ENCODE peak calls at places on chromosomes 11 and 22, in six cellular contexts. M, I, G, R, W and N are unnamed samples.

GRCh38 chr11:73466643-73467042 is 90.4 kb downstream of the RELT start:
- DNase-seq in M (no peak), I (no peak), G (no peak), R (peak), W (no peak), N (no peak)

GRCh38 chr11:133413726-133414125 is 118.6 kb downstream of the OPCML start:
- DNase-seq in M (no peak), I (no peak), G (no peak), R (no peak), W (no peak), N (no peak)

GRCh38 chr22:49925525-49926128 is 7.2 kb downstream of the CRELD2 start:
- DNase-seq in M (no peak), I (no peak), G (no peak), R (no peak), W (no peak), N (no peak)

GRCh38 chr11:119743041-119743440 is 14.0 kb upstream of the NECTIN1 start:
- DNase-seq in M (no peak), I (no peak), G (no peak), R (no peak), W (no peak), N (no peak)

GRCh38 chr11:57566564-57567209 is 785 bp downstream of the UBE2L6 start:
- DNase-seq in M (no peak), I (peak), G (no peak), R (no peak), W (no peak), N (no peak)

GRCh38 chr11:134033696-134034491 is 35.0 kb upstream of the JAM3 start:
- DNase-seq in M (peak), I (peak), G (peak), R (peak), W (peak), N (peak)

GRCh38 chr11:125593113-125593761 is 585 bp downstream of the STT3A start:
- DNase-seq in M (peak), I (peak), G (peak), R (peak), W (peak), N (no peak)

GRCh38 chr22:43127166-43127908 is 15.9 kb downstream of the MCAT start:
- DNase-seq in M (peak), I (no peak), G (peak), R (no peak), W (peak), N (no peak)

GRCh38 chr22:35984183-35984710 is 44.4 kb downstream of the RBFOX2 start:
- DNase-seq in M (no peak), I (no peak), G (no peak), R (no peak), W (no peak), N (no peak)

GRCh38 chr11:28243596-28243995 is 135.4 kb downstream of the METTL15 start:
- DNase-seq in M (no peak), I (peak), G (no peak), R (no peak), W (no peak), N (no peak)

GRCh38 chr11:100753144-100753543 is 66.1 kb downstream of the ARHGAP42 start:
- DNase-seq in M (peak), I (no peak), G (no peak), R (peak), W (peak), N (peak)

GRCh38 chr11:125022551-125022950 is 40.6 kb upstream of the SLC37A2 start:
- DNase-seq in M (no peak), I (peak), G (no peak), R (no peak), W (no peak), N (no peak)

GRCh38 chr22:49693416-49693815 is 134.3 kb downstream of the BRD1 start:
- DNase-seq in M (no peak), I (no peak), G (no peak), R (no peak), W (no peak), N (no peak)

GRCh38 chr11:62830904-62831519 is 839 bp downstream of the STX5 start:
- DNase-seq in M (no peak), I (no peak), G (peak), R (peak), W (no peak), N (peak)

GRCh38 chr22:42844756-42845155 is 12.3 kb downstream of the ARFGAP3 start:
- DNase-seq in M (no peak), I (peak), G (peak), R (no peak), W (peak), N (no peak)

GRCh38 chr11:33835143-33835878 is 56.6 kb downstream of the LMO2 start:
- DNase-seq in M (peak), I (peak), G (peak), R (no peak), W (peak), N (no peak)

GRCh38 chr22:20745177-20745576 is 28.7 kb upstream of the SERPIND1 start:
- DNase-seq in M (no peak), I (no peak), G (no peak), R (no peak), W (no peak), N (no peak)

GRCh38 chr11:34330653-34331052 is 27.2 kb downstream of the ABTB2 start:
- DNase-seq in M (no peak), I (no peak), G (no peak), R (no peak), W (peak), N (no peak)

GRCh38 chr11:68314886-68315580 is 2.6 kb downstream of the LRP5 start:
- DNase-seq in M (peak), I (no peak), G (peak), R (no peak), W (peak), N (no peak)

DNA sequence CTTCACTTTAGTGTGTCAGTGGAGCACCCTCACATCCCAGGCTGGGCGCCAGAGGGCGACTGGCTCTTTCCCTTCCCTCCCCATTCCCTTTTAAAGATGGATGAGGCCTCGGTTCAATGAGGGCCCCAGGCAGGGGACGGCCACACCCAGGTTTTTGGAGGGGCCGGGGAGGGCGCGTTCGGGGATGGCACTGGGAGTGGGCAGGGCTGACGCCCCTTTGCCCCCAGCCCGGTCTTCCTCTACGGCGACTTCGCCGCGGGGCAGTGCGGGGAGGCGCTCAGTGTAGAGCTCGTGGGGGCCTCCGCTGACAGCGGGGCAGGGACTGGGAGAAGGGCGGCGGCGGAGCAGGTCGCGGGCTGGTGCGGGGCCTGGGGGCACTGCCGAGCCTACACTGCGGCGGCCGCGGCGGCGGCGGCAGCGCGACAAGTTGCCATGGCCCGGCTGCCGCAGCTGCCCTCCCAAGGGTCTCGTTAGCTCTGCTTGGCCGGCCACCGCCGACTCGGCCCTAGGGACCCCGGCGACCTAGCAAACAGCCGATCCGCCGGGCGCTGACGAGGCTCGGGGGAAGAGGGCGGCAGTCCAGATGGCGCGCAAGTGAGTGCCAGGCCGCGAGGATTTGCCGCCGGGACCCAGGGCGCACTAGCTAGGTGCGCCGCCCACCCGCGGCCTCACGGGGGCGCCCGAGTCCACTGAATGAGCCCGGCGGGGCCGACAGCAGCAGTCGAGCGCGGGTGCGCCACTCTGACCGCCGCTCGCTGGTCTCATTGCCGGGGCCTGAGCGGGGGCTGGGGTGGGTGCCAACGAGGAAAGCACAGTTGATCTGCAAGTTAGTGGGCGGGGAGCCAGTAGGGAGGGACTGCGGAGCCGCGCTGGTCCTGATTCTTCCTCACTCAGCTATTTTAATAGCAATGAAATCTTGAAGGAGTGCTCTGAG is 92.7 kb downstream of the RRM1 start:
- DNase-seq in M (peak), I (peak), G (peak), R (peak), W (peak), N (peak)
- TF ChIP-seq EZH2phosphoT487 in M (no peak), I (no peak), G (no peak), R (no peak), W (no peak), N (no peak)

DNA sequence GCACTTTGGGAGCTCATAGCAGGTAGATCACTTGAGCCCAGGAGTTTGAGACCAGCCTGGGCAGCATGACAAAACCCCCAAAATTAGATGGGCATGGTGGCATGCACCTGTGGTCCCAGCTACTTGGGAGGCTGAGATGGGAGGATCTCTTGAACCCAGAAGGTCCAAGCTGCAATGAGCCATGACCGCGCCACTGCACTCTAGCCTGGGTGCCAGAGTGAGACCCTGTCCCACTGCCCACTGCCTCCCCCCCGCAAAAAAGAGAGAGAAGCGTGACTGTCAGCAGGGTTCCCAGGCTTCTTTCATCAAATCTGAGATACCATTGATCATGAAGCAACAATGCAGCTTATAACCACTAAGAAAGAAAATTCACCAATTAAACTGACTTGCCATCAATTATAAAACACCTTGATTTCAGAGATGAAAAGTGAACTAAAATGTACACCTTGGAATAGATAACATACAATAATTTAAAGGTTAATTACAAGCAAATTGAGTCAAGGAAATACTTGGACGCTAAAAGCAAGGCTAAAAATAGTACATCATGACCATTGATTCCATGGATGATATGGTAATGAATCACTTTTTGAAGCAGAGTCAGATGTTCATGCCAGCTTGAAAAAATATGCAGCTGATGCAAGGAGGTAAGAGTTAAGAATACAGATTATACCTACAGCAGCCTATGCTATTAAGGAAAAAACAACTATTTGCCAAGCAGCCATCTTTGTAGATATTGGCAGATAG is 90.8 kb upstream of the ALKBH3 start:
- DNase-seq in M (no peak), I (peak), G (peak), R (no peak), W (peak), N (no peak)
- H3K4me2 ChIP-seq in M (no peak), I (peak), G (peak), R (no peak), W (peak), N (no peak)

GRCh38 chr22:38872831-38873248 is 824 bp upstream of the CBX6 start:
- DNase-seq in M (peak), I (peak), G (no peak), R (peak), W (no peak), N (peak)
- TF ChIP-seq EZH2 in M (no peak), I (no peak), G (no peak), R (no peak), W (no peak), N (peak)

GRCh38 chr11:86952221-86952875 is 2.8 kb downstream of the FZD4 start:
- DNase-seq in M (no peak), I (no peak), G (no peak), R (no peak), W (no peak), N (no peak)

GRCh38 chr11:86954288-86955110 is 696 bp downstream of the FZD4 start:
- DNase-seq in M (no peak), I (peak), G (no peak), R (peak), W (no peak), N (peak)

GRCh38 chr11:86955674-86956522 is 703 bp upstream of the FZD4 start:
- DNase-seq in M (peak), I (peak), G (peak), R (peak), W (peak), N (peak)

GRCh38 chr11:86952933-86953637 is 2.1 kb downstream of the FZD4 start:
- DNase-seq in M (no peak), I (peak), G (no peak), R (peak), W (no peak), N (no peak)

DNA sequence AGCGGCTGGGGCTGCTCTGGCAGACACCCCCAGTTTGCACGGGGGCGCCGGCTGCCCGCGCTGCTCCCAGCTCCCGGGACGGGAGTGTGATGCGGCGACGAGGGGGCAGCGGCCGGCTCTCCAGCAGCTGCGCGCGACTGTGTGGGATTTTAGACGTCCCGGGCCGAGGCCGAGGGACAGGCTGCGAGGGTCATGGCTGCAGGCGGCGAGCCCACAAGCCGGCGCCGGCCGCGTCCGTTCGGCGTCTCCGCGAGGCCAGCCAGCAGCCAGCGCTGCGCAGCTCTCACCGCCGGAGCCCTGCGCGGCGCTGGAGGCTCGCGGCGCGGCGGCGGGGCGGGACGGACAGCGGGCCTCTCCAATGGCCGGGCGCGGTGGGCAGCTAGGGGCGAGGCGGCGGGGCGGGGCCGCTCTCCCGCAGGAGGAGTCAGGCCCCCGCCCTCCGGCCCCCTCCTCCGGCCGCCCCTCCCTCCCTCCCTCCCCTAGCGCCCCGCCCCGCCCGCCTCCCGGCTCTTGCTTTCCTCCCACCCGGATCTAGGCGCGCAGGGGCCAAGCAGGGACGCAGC is at the start of gene FZD4:
- DNase-seq in M (peak), I (peak), G (peak), R (peak), W (peak), N (peak)
- TF ChIP-seq EZH2phosphoT487 in M (no peak), I (no peak), G (no peak), R (no peak), W (no peak), N (no peak)

DNA sequence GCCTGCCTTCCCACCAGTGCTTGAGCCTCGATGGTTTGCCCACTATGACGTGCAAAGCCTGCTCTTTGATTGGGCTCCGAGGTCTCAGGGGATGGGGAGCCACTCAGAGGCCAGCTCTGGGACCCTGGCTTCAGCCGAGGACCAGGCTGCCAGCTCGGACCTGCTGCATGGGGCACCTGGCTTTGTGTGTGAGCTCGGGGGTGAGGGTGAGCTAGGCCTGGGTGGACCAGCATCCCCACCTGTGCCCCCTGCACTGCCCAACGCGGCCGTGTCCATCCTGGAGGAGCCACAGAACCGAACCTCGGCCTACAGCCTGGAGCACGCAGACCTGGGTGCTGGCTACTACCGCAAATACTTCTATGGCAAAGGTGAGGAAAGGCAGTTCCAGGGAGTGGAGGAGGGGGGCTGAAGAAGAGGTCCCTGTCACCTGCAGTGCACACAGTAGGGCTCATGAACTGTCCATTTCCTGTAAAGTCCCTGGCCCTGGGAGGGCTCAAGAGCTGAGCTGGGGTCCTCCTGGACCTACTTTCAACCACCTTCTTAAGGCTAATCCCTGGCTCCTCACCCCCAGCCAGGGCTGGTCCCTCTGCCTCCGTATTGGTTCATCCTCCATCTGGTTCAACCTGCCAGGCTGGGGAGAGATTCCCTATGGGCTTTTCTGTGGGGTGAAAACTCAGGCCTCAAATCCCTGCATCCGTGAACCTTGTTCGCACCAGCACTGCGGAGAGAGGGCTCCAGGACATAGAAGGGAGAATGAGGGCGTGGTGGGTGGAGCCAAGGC is 3.5 kb downstream of the SIPA1 start:
- DNase-seq in M (no peak), I (no peak), G (no peak), R (no peak), W (no peak), N (no peak)
- H3K4me2 ChIP-seq in M (peak), I (no peak), G (no peak), R (peak), W (no peak), N (peak)

DNA sequence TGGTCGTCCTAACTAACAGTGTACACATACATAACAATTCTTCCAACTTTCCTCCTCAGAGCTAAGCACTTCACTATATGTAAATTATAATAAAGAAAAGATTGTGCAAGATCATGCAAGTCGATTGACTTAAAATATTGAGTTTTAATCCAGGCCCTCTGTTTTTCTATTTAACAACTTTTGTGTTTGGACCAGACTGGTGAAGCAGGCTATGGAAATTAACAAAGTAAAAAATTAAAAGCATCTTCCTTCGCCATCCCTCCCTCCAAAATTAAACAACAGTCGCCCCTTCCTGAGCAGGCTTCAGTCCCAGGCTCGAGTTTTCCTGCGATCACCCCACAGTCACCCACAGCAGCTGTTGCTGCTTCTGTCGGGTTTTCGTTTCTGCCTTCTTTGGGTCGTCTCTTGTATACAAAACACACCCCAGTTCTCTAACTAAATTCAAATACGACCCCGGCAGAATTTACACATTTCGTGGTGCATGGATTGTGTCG is 4.7 kb downstream of the ALX4 start:
- DNase-seq in M (no peak), I (no peak), G (no peak), R (no peak), W (no peak), N (no peak)
- TF ChIP-seq EZH2 in M (peak), I (peak), G (no peak), R (peak), W (no peak), N (peak)